ENCODE peak calls at places on chromosomes 13 and 19, in ten cellular contexts. S is ovary, U is choroid plexus epithelial cell, Y is lower lobe of right lung, D is HFF-Myc, Z is cardiac muscle cell, I is heart left ventricle, K is AG10803, J is fibroblast of the aortic adventitia, B is heart right ventricle. O is an unnamed sample.

GRCh38 chr13:23748109-23748508 is 141.1 kb downstream of the MIPEP start:
- DNase-seq in S (no peak), U (no peak), Y (no peak), D (no peak), Z (no peak), I (no peak), K (peak; percentile 22), J (no peak), B (no peak), O (no peak)

GRCh38 chr19:46118136-46118535 is 6.4 kb downstream of the IGFL3 start:
- DNase-seq in S (no peak), U (no peak), Y (no peak), D (no peak), Z (no peak), I (no peak), K (no peak), J (no peak), B (no peak), O (no peak)

GRCh38 chr13:40261947-40262346 is 404.5 kb downstream of the FOXO1 start:
- DNase-seq in S (no peak), U (no peak), Y (no peak), D (no peak), Z (no peak), I (no peak), K (no peak), J (no peak), B (no peak), O (no peak)

GRCh38 chr19:38158730-38159129 is 65.3 kb downstream of the DPF1 start:
- DNase-seq in S (no peak), U (no peak), Y (no peak), D (no peak), Z (no peak), I (no peak), K (no peak), J (no peak), B (no peak), O (no peak)

GRCh38 chr19:42099336-42099925 is 23.5 kb downstream of the ZNF574 start:
- DNase-seq in S (no peak), U (no peak), Y (no peak), D (no peak), Z (no peak), I (no peak), K (no peak), J (no peak), B (no peak), O (no peak)

GRCh38 chr19:751501-752341 is 809 bp downstream of the MISP start:
- DNase-seq in S (no peak), U (peak; percentile 77), Y (no peak), D (no peak), Z (no peak), I (peak; percentile 58), K (peak; percentile 81), J (peak; percentile 81), B (no peak), O (no peak)

GRCh38 chr13:46721054-46721453 is 75.9 kb downstream of the ESD start:
- DNase-seq in S (peak; percentile 65), U (peak; percentile 73), Y (no peak), D (peak; percentile 5), Z (peak; percentile 67), I (peak; percentile 37), K (peak; percentile 45), J (peak; percentile 77), B (no peak), O (peak; percentile 19)

GRCh38 chr19:43432866-43433673 is 18.4 kb downstream of the TEX101 start:
- DNase-seq in S (peak; percentile 33), U (peak; percentile 70), Y (peak; percentile 60), D (no peak), Z (peak; percentile 72), I (peak; percentile 43), K (peak; percentile 51), J (peak; percentile 58), B (peak; percentile 51), O (peak; percentile 41)

GRCh38 chr19:31553112-31553843 is 204.0 kb upstream of the TSHZ3 start:
- DNase-seq in S (no peak), U (no peak), Y (no peak), D (no peak), Z (no peak), I (no peak), K (no peak), J (no peak), B (no peak), O (no peak)

GRCh38 chr19:31545766-31546165 is 196.5 kb upstream of the TSHZ3 start:
- DNase-seq in S (no peak), U (no peak), Y (no peak), D (no peak), Z (no peak), I (no peak), K (no peak), J (no peak), B (no peak), O (no peak)

GRCh38 chr19:31553844-31554215 is 204.6 kb upstream of the TSHZ3 start:
- DNase-seq in S (peak; percentile 35), U (no peak), Y (no peak), D (no peak), Z (no peak), I (no peak), K (no peak), J (no peak), B (no peak), O (no peak)

GRCh38 chr19:31546561-31546960 is 197.3 kb upstream of the TSHZ3 start:
- DNase-seq in S (no peak), U (no peak), Y (no peak), D (no peak), Z (no peak), I (no peak), K (no peak), J (no peak), B (no peak), O (no peak)

DNA sequence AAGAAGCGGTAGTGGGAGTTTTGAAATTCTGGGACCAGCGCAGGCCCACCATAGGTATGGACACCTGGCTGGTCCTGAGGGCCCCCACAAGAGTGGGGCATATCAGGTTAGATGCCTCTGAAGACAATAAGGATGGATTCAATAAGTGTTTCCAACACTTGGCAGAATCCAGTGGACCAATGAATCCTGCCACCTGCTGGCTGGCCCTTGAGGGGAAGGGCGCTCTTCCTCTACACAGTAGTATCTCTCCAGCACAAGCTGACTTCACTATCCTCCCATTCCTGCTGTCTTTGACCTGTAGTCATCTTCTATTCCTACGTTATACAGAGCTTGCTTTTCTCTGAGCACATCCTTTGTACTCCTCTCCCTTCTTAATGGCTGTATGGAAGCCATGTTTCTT is 199.7 kb upstream of the TSHZ3 start:
- DNase-seq in S (no peak), U (peak; percentile 69), Y (no peak), D (no peak), Z (peak; percentile 47), I (no peak), K (peak; percentile 50), J (peak; percentile 62), B (peak; percentile 37), O (peak; percentile 18)
- TF ChIP-seq CTCF in S (no peak), U (peak; percentile 87), Y (peak; percentile 33), D (peak; percentile 23), Z (peak; percentile 73), I (peak; percentile 60), K (peak; percentile 75), J (peak; percentile 81), B (peak; percentile 21), O (peak; percentile 70)

GRCh38 chr19:7668842-7669241 is at the start of gene RETN:
- DNase-seq in S (no peak), U (no peak), Y (no peak), D (no peak), Z (no peak), I (no peak), K (no peak), J (no peak), B (no peak), O (no peak)

GRCh38 chr19:7670790-7671189 is 1.9 kb downstream of the RETN start:
- DNase-seq in S (no peak), U (no peak), Y (no peak), D (no peak), Z (no peak), I (no peak), K (no peak), J (no peak), B (no peak), O (no peak)

GRCh38 chr19:7669641-7670040 is 792 bp downstream of the RETN start:
- DNase-seq in S (no peak), U (no peak), Y (no peak), D (no peak), Z (no peak), I (no peak), K (no peak), J (no peak), B (no peak), O (no peak)

GRCh38 chr19:7672522-7672921 is 3.7 kb downstream of the RETN start:
- DNase-seq in S (no peak), U (no peak), Y (no peak), D (no peak), Z (no peak), I (no peak), K (no peak), J (no peak), B (no peak), O (no peak)

DNA sequence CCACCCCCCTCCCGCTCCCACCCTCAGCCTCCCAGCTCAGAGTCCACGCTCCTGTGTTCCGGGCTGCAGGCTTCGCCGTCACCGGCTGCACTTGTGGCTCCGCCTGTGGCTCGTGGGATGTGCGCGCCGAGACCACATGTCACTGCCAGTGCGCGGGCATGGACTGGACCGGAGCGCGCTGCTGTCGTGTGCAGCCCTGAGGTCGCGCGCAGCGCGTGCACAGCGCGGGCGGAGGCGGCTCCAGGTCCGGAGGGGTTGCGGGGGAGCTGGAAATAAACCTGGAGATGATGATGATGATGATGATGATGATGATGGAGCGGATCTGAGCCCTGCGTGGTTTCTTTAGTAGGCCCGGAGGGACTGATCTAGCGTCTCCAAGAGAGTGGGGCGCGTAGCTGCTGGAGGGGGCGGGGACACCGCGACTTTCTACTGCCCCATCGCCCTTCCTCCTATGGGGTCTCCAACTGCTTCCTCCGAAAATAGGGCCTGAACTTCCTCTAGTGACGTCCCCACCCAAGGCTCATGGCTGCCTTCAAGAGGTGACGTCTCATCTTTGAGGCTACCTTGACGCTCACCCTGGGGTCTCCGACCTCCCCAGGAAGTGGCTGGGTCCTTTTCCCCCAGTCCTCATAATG is 1.4 kb downstream of the RETN start:
- DNase-seq in S (no peak), U (no peak), Y (peak; percentile 87), D (no peak), Z (peak; percentile 42), I (no peak), K (no peak), J (no peak), B (no peak), O (no peak)
- H3K4me3 ChIP-seq in S (no peak overlapping the region), U (no peak overlapping the region), Y (peak overlapping the region; percentile 14), D (no peak overlapping the region), Z (peak overlapping the region; percentile 29), I (no peak overlapping the region), K (no peak overlapping the region), J (no peak overlapping the region), B (no peak overlapping the region), O (no peak overlapping the region)

GRCh38 chr13:36476661-36477060 is 44.4 kb downstream of the CCNA1 start:
- DNase-seq in S (no peak), U (no peak), Y (no peak), D (no peak), Z (no peak), I (no peak), K (no peak), J (no peak), B (no peak), O (no peak)

GRCh38 chr13:36480726-36481485 is 48.6 kb downstream of the CCNA1 start:
- DNase-seq in S (no peak), U (no peak), Y (no peak), D (no peak), Z (no peak), I (no peak), K (no peak), J (no peak), B (no peak), O (no peak)

GRCh38 chr13:36475468-36475867 is 43.2 kb downstream of the CCNA1 start:
- DNase-seq in S (no peak), U (peak; percentile 55), Y (no peak), D (no peak), Z (no peak), I (no peak), K (no peak), J (peak; percentile 32), B (no peak), O (no peak)
- TF ChIP-seq CTCF in S (no peak), U (peak; percentile 61), Y (no peak), D (peak; percentile 16), Z (peak; percentile 16), I (no peak), K (peak; percentile 10), J (peak; percentile 19), B (no peak), O (no peak)

GRCh38 chr19:3187662-3188511 is 2.2 kb downstream of the NCLN start:
- DNase-seq in S (no peak), U (no peak), Y (no peak), D (no peak), Z (no peak), I (peak; percentile 28), K (no peak), J (no peak), B (no peak), O (no peak)

GRCh38 chr19:3190921-3191805 is 5.4 kb downstream of the NCLN start:
- DNase-seq in S (peak; percentile 19), U (no peak), Y (no peak), D (no peak), Z (no peak), I (peak; percentile 17), K (no peak), J (no peak), B (no peak), O (no peak)

GRCh38 chr19:3190470-3190770 is 4.7 kb downstream of the NCLN start:
- DNase-seq in S (no peak), U (no peak), Y (no peak), D (no peak), Z (no peak), I (no peak), K (no peak), J (no peak), B (no peak), O (no peak)

GRCh38 chr19:3188627-3189596 is 3.2 kb downstream of the NCLN start:
- DNase-seq in S (peak; percentile 14), U (no peak), Y (peak; percentile 75), D (no peak), Z (no peak), I (peak; percentile 36), K (no peak), J (no peak), B (no peak), O (no peak)

DNA sequence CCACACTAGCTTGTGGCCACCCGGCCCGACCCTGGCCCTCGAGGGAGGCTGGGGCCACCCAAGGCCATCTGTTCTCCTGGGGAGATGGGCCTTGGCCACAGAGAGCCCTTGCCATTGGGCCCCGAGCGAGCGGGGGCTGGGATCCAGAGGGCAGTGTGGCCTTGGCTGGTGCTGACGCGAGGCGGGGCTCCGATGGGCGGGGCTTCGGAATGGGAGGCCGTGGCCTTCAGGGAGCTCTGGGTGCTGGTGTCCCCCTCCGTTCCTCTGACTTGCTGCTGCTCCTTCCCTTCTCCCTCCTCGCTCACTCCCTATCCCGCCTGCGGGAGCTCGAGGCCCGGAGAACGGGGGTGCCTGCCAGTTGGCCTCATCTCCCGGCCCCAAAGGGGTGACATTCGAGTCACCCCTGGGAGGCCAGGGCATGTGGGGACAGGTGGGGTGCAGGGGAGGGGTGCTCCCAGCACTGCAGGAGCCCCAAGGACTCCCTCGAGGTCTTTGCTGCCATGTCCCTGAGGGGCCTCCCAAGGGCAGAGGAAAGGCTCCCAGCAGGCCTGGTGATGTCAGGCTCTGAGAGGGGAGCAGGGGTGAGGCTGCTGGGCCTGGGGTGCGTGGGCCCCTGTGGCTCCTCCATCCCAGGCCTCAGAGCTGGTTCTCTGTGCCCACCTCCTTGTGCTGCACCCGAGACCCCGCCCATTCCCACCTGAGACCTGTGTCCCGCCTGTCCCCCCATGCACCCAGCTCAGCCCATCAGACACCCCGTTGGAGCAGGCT is 4.2 kb downstream of the NCLN start:
- DNase-seq in S (peak; percentile 19), U (no peak), Y (no peak), D (no peak), Z (no peak), I (peak; percentile 26), K (no peak), J (no peak), B (no peak), O (no peak)
- H3K4me3 ChIP-seq in S (no peak overlapping the region), U (no peak overlapping the region), Y (no peak overlapping the region), D (no peak overlapping the region), Z (no peak overlapping the region), I (no peak overlapping the region), K (no peak overlapping the region), J (no peak overlapping the region), B (no peak overlapping the region), O (no peak overlapping the region)

O was measured in left ventricle myocardium inferior.